ENCODE peak calls at places on chromosomes 6 and 20, in ten cellular contexts. Y is tibial nerve; A is effector memory CD4-positive, alpha-beta T cell; V is stomach; W is CD4-positive, alpha-beta memory T cell; C is IMR-90; N is breast epithelium; D is Peyer's patch; J is ovary; Z is SJSA1. E is an unnamed sample. For H3K4me1, the result is how much of the 10 kb centered on the place peaks cover.

GRCh38 chr6:3813150-3813780 is 35.9 kb upstream of the FAM50B start:
- DNase-seq in Y (no peak), A (no peak), V (peak), W (no peak), C (peak), N (no peak), D (no peak), J (no peak), Z (peak), E (peak)

GRCh38 chr6:4962905-4963304 is 40.9 kb downstream of the RPP40 start:
- DNase-seq in Y (no peak), A (no peak), V (no peak), W (no peak), C (no peak), N (no peak), D (no peak), J (no peak), Z (no peak), E (no peak)

GRCh38 chr6:136717297-136717990 is 74.8 kb downstream of the MAP3K5 start:
- DNase-seq in Y (no peak), A (no peak), V (no peak), W (no peak), C (peak), N (no peak), D (no peak), J (no peak), Z (no peak), E (no peak)

GRCh38 chr6:156948807-156949206 is 171.6 kb downstream of the ARID1B start:
- DNase-seq in Y (no peak), A (no peak), V (no peak), W (no peak), C (peak), N (no peak), D (no peak), J (no peak), Z (peak), E (no peak)

GRCh38 chr20:57211949-57212889 is 54.2 kb downstream of the BMP7 start:
- DNase-seq in Y (peak), A (no peak), V (peak), W (no peak), C (peak), N (peak), D (peak), J (peak), Z (peak), E (no peak)

GRCh38 chr20:57388953-57389694 is 2.1 kb upstream of the RBM38 start:
- DNase-seq in Y (peak), A (peak), V (peak), W (peak), C (peak), N (no peak), D (peak), J (peak), Z (peak), E (peak)

GRCh38 chr6:157840776-157841175 is 17.7 kb downstream of the SNX9 start:
- DNase-seq in Y (no peak), A (no peak), V (no peak), W (no peak), C (peak), N (no peak), D (no peak), J (no peak), Z (no peak), E (no peak)

GRCh38 chr6:43770417-43771209 is 602 bp downstream of the VEGFA start:
- DNase-seq in Y (no peak), A (no peak), V (peak), W (no peak), C (peak), N (peak), D (peak), J (peak), Z (peak), E (peak)

GRCh38 chr6:154953644-154954043 is 41.5 kb upstream of the TIAM2 start:
- DNase-seq in Y (no peak), A (no peak), V (no peak), W (no peak), C (no peak), N (no peak), D (no peak), J (no peak), Z (no peak), E (no peak)

GRCh38 chr6:138522611-138523010 is 23.3 kb upstream of the NHSL1 start:
- DNase-seq in Y (no peak), A (no peak), V (no peak), W (no peak), C (no peak), N (no peak), D (no peak), J (no peak), Z (no peak), E (no peak)

GRCh38 chr6:84193140-84193708 is 34.2 kb downstream of the CEP162 start:
- DNase-seq in Y (no peak), A (no peak), V (no peak), W (no peak), C (peak), N (no peak), D (no peak), J (no peak), Z (peak), E (no peak)

GRCh38 chr6:139161817-139162284 is 27.0 kb downstream of the HECA start:
- DNase-seq in Y (no peak), A (peak), V (no peak), W (peak), C (no peak), N (no peak), D (no peak), J (no peak), Z (no peak), E (no peak)

GRCh38 chr20:3221398-3222226 is 12.3 kb downstream of the ITPA start:
- DNase-seq in Y (no peak), A (no peak), V (peak), W (no peak), C (no peak), N (no peak), D (peak), J (no peak), Z (no peak), E (no peak)

GRCh38 chr20:44596876-44597275 is 14.5 kb downstream of the PKIG start:
- DNase-seq in Y (no peak), A (no peak), V (no peak), W (no peak), C (no peak), N (no peak), D (no peak), J (no peak), Z (no peak), E (no peak)
- H3K4me1 ChIP-seq in Y (half or more), A (under half), V (under half), W (under half), C (under half), N (under half), D (under half), J (under half), Z (under half), E (under half)

GRCh38 chr6:41469951-41470340 is 76.2 kb upstream of the FOXP4 start:
- DNase-seq in Y (no peak), A (no peak), V (peak), W (no peak), C (no peak), N (no peak), D (no peak), J (no peak), Z (no peak), E (no peak)
- H3K4me1 ChIP-seq in Y (under half), A (under half), V (under half), W (under half), C (under half), N (under half), D (under half), J (under half), Z (under half), E (under half)

GRCh38 chr6:17413313-17413750 is 19.9 kb downstream of the CAP2 start:
- DNase-seq in Y (no peak), A (no peak), V (no peak), W (no peak), C (peak), N (no peak), D (no peak), J (no peak), Z (peak), E (no peak)

GRCh38 chr6:17419189-17419575 is 25.8 kb downstream of the CAP2 start:
- DNase-seq in Y (no peak), A (no peak), V (no peak), W (no peak), C (no peak), N (no peak), D (no peak), J (no peak), Z (no peak), E (no peak)

GRCh38 chr6:17418281-17419188 is 25.1 kb downstream of the CAP2 start:
- DNase-seq in Y (peak), A (no peak), V (no peak), W (no peak), C (peak), N (no peak), D (no peak), J (no peak), Z (peak), E (no peak)

GRCh38 chr6:17421406-17421805 is 28.0 kb downstream of the CAP2 start:
- DNase-seq in Y (no peak), A (no peak), V (no peak), W (no peak), C (no peak), N (no peak), D (no peak), J (no peak), Z (no peak), E (no peak)

DNA sequence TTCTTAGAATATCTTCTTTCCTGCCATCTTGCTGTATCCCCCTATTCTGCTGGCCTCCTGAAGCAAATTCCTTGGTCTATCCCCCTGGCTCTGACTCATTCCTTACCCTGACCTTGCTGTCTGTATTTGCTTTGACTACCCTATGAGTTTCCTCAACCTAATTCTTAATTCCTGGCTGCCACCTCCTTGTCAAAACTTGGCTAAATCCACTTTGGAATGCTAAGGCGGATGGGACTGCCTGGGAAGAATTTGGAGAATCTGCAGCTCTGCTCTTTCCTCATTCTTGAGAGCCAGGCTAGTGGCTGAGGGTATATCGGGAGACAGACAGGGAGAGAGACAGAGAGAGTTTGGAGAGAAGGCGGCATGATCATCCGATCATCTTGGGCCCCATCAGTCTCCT is 24.4 kb downstream of the CAP2 start:
- DNase-seq in Y (no peak), A (no peak), V (no peak), W (no peak), C (peak), N (no peak), D (no peak), J (no peak), Z (peak), E (no peak)
- H3K4me1 ChIP-seq in Y (under half), A (under half), V (under half), W (under half), C (under half), N (under half), D (under half), J (under half), Z (half or more), E (under half)

DNA sequence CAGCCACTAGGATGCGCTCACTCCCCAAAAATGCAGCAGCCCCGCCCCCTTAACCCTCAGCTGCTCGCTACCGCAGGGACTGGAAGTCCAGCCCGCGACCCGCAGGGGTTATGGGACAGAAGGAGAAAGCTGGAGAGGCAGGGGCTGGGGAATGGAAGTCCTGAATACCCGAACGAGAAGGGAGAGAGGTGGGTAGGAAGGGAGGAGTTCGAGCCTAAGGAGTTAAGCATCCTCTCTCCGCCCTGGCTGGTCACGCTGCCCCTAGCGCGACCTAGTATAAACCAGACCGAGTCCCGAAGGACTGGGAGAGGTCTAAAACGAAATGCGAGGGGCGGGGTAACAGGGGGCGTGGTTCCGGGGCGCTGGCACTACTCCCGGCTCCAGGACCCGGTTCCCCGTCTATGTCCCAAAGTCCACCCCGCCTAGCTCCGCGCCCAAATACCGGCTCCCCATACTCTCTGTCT is 448 bp upstream of the DDAH2 start:
- DNase-seq in Y (peak), A (peak), V (peak), W (peak), C (peak), N (peak), D (peak), J (peak), Z (peak), E (peak)
- H3K4me1 ChIP-seq in Y (half or more), A (under half), V (half or more), W (half or more), C (under half), N (under half), D (under half), J (under half), Z (under half), E (under half)

E was measured in lung.